ENCODE peak calls at places on chromosomes 7 and 10, in nine cellular contexts. C, K, Z, Y, O, P, V, U and W are unnamed samples.

GRCh38 chr7:97454636-97455035 is 277.2 kb upstream of the TAC1 start:
- DNase-seq in C (no peak), K (no peak), Z (no peak), Y (no peak), O (no peak), P (no peak), V (no peak), U (no peak), W (no peak)

GRCh38 chr10:51419416-51420093 is 279.8 kb downstream of the CSTF2T start:
- DNase-seq in C (no peak), K (no peak), Z (no peak), Y (no peak), O (no peak), P (no peak), V (no peak), U (no peak), W (no peak)

GRCh38 chr10:119897366-119897765 is 4.8 kb downstream of the SEC23IP start:
- DNase-seq in C (no peak), K (no peak), Z (no peak), Y (no peak), O (no peak), P (no peak), V (no peak), U (no peak), W (no peak)

GRCh38 chr7:127933116-127933515 is 98.1 kb downstream of the LRRC4 start:
- DNase-seq in C (no peak), K (no peak), Z (no peak), Y (no peak), O (no peak), P (no peak), V (no peak), U (no peak), W (no peak)

GRCh38 chr10:117420768-117421167 is 45.5 kb upstream of the PDZD8 start:
- DNase-seq in C (no peak), K (no peak), Z (no peak), Y (no peak), O (no peak), P (no peak), V (no peak), U (no peak), W (no peak)

GRCh38 chr10:114356786-114357588 is 47.3 kb downstream of the AFAP1L2 start:
- DNase-seq in C (no peak), K (peak; percentile 35), Z (no peak), Y (no peak), O (no peak), P (no peak), V (no peak), U (no peak), W (no peak)

GRCh38 chr7:102463841-102464576 is 654 bp downstream of the ALKBH4 start:
- DNase-seq in C (peak; percentile 67), K (no peak), Z (no peak), Y (no peak), O (no peak), P (no peak), V (no peak), U (no peak), W (no peak)

GRCh38 chr10:76558996-76559888 is 1078.4 kb downstream of the KCNMA1 start:
- DNase-seq in C (no peak), K (no peak), Z (peak; percentile 32), Y (no peak), O (no peak), P (no peak), V (no peak), U (no peak), W (no peak)

GRCh38 chr10:110446954-110447608 is 50.6 kb upstream of the DUSP5 start:
- DNase-seq in C (no peak), K (no peak), Z (peak; percentile 47), Y (no peak), O (no peak), P (peak; percentile 55), V (no peak), U (no peak), W (no peak)

GRCh38 chr7:97118306-97118917 is 914 bp downstream of the SDHAF3 start:
- DNase-seq in C (no peak), K (no peak), Z (no peak), Y (no peak), O (no peak), P (no peak), V (no peak), U (no peak), W (no peak)

GRCh38 chr10:119197921-119198320 is 9.4 kb upstream of the GRK5 start:
- DNase-seq in C (no peak), K (no peak), Z (no peak), Y (no peak), O (no peak), P (no peak), V (no peak), U (no peak), W (no peak)

GRCh38 chr10:54002077-54002476 is 799.0 kb downstream of the PCDH15 start:
- DNase-seq in C (no peak), K (no peak), Z (no peak), Y (no peak), O (no peak), P (no peak), V (no peak), U (no peak), W (no peak)

GRCh38 chr7:94396606-94397005 is 1.9 kb downstream of the COL1A2 start:
- DNase-seq in C (no peak), K (no peak), Z (no peak), Y (no peak), O (no peak), P (no peak), V (no peak), U (no peak), W (no peak)

GRCh38 chr7:98286701-98287485 is 5.4 kb downstream of the BRI3 start:
- DNase-seq in C (peak; percentile 29), K (no peak), Z (peak; percentile 50), Y (no peak), O (no peak), P (no peak), V (peak; percentile 33), U (no peak), W (no peak)

GRCh38 chr7:42068554-42069280 is 168.3 kb downstream of the GLI3 start:
- DNase-seq in C (peak; percentile 86), K (no peak), Z (no peak), Y (no peak), O (no peak), P (no peak), V (no peak), U (no peak), W (no peak)

GRCh38 chr7:18352339-18353255 is 143.0 kb upstream of the HDAC9 start:
- DNase-seq in C (peak; percentile 40), K (no peak), Z (peak; percentile 38), Y (no peak), O (no peak), P (peak; percentile 72), V (no peak), U (peak; percentile 49), W (no peak)

GRCh38 chr10:69801434-69802315 is at the start of gene COL13A1:
- DNase-seq in C (peak; percentile 63), K (peak; percentile 26), Z (peak; percentile 56), Y (no peak), O (peak; percentile 73), P (peak; percentile 97), V (peak; percentile 66), U (peak; percentile 87), W (peak; percentile 38)

GRCh38 chr7:6227294-6227846 is 45.1 kb downstream of the CYTH3 start:
- DNase-seq in C (no peak), K (peak; percentile 22), Z (no peak), Y (no peak), O (no peak), P (no peak), V (no peak), U (no peak), W (no peak)

GRCh38 chr7:98404840-98405239 is 4.0 kb upstream of the BAIAP2L1 start:
- DNase-seq in C (no peak), K (no peak), Z (no peak), Y (no peak), O (no peak), P (peak; percentile 59), V (no peak), U (no peak), W (no peak)

GRCh38 chr10:100890696-100891271 is 22.0 kb upstream of the SLF2 start:
- DNase-seq in C (no peak), K (no peak), Z (no peak), Y (no peak), O (no peak), P (peak; percentile 49), V (no peak), U (no peak), W (no peak)

GRCh38 chr7:40763319-40764287 is 628.8 kb downstream of the SUGCT start:
- DNase-seq in C (no peak), K (no peak), Z (no peak), Y (no peak), O (no peak), P (no peak), V (no peak), U (no peak), W (no peak)
- TF ChIP-seq CTCF in C (no peak), K (no peak), Z (peak; percentile 37), Y (no peak), O (no peak), P (peak; percentile 57), V (no peak), U (no peak), W (no peak)

DNA sequence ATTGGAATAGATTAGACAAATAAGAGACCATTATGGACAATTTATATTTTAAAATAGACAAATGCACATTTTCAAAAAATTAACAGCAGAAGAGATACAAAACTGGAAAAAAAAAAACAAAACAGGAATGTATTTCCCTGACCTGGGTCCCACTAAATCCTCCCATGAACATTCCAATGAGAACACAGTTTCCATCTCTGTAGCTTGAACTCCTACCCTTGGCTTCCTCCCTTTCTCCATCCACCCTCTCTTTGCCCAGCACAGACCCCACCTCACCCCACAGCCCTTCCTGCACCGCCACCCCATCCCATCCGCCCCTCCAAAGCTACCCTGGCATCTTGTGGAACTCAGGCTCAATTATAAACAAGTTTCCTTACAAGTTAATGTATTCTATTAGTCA is 71.2 kb upstream of the MPP7 start:
- DNase-seq in C (no peak), K (no peak), Z (no peak), Y (no peak), O (no peak), P (no peak), V (no peak), U (no peak), W (no peak)
- H3K36me3 ChIP-seq in C (no peaks in the 10 kb centered on the region), K (no peaks in the 10 kb centered on the region), Z (no peaks in the 10 kb centered on the region), Y (no peaks in the 10 kb centered on the region), O (no peaks in the 10 kb centered on the region), P (no peaks in the 10 kb centered on the region), V (no peaks in the 10 kb centered on the region), U (no peaks in the 10 kb centered on the region), W (no peaks in the 10 kb centered on the region)

DNA sequence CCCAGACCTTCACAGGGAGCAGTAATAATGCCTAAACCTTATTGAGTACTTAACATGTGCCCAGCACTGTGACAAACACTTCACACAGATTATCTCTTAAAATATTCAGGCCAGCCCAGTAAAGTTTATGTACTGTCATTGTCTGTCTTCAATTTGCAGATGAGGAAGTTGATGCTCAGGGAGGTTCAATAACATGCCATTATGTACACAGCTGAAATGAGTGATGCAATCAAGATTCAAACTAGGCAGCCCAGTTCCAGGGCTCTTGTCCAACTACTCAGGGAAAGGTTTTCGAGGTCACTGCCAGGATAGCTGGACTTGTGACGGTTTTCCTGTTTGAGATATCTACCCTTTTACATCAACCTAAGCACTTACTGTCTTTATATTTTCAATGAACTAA is 56.1 kb downstream of the AUTS2 start:
- DNase-seq in C (peak; percentile 17), K (no peak), Z (peak; percentile 43), Y (no peak), O (no peak), P (no peak), V (no peak), U (no peak), W (no peak)
- H3K27ac ChIP-seq in C (no peak overlapping the region), K (no peak overlapping the region), Z (no peak overlapping the region), Y (no peak overlapping the region), O (no peak overlapping the region), P (no peak overlapping the region), V (peak overlapping the region; percentile 36), U (no peak overlapping the region), W (peak overlapping the region; percentile 60)

GRCh38 chr10:58217612-58218011 is 50.1 kb downstream of the IPMK start:
- DNase-seq in C (no peak), K (no peak), Z (no peak), Y (no peak), O (no peak), P (no peak), V (no peak), U (no peak), W (no peak)
- TF ChIP-seq CTCF in C (no peak), K (no peak), Z (no peak), Y (no peak), O (no peak), P (no peak), V (no peak), U (no peak), W (no peak)